ENCODE peak calls at places on chromosomes 11 and 22, in four cellular contexts. E, J, L and K are unnamed samples.

GRCh38 chr11:34266090-34266912 is 91.5 kb downstream of the ABTB2 start:
- DNase-seq in E (no peak), J (peak), L (no peak), K (no peak)

GRCh38 chr11:122703541-122704272 is 48.2 kb downstream of the UBASH3B start:
- DNase-seq in E (no peak), J (no peak), L (no peak), K (no peak)

GRCh38 chr11:57277845-57278720 is 41.0 kb upstream of the APLNR start:
- DNase-seq in E (no peak), J (peak), L (peak), K (peak)

GRCh38 chr11:70466154-70466553 is 67.8 kb downstream of the CTTN start:
- DNase-seq in E (no peak), J (peak), L (no peak), K (no peak)

GRCh38 chr11:11663907-11664306 is 42.1 kb upstream of the GALNT18 start:
- DNase-seq in E (no peak), J (no peak), L (no peak), K (no peak)

GRCh38 chr11:19970944-19971343 is 189.3 kb downstream of the DBX1 start:
- DNase-seq in E (no peak), J (no peak), L (no peak), K (no peak)

GRCh38 chr11:19864141-19865120 is 151.8 kb downstream of the NAV2 start:
- DNase-seq in E (no peak), J (no peak), L (peak), K (no peak)

GRCh38 chr11:80727315-80727714 is 1286.5 kb upstream of the TENM4 start:
- DNase-seq in E (peak), J (no peak), L (peak), K (peak)

GRCh38 chr22:19970479-19971275 is 29.1 kb upstream of the TXNRD2 start:
- DNase-seq in E (no peak), J (peak), L (peak), K (no peak)

GRCh38 chr11:57571631-57572030 is 4.2 kb upstream of the UBE2L6 start:
- DNase-seq in E (no peak), J (no peak), L (no peak), K (no peak)

GRCh38 chr11:130206141-130206540 is 46.6 kb downstream of the ST14 start:
- DNase-seq in E (no peak), J (no peak), L (no peak), K (no peak)

GRCh38 chr22:35446365-35446764 is 46.4 kb downstream of the MCM5 start:
- DNase-seq in E (no peak), J (peak), L (no peak), K (no peak)

GRCh38 chr11:10650630-10651029 is 42.9 kb downstream of the IRAG1 start:
- DNase-seq in E (no peak), J (no peak), L (no peak), K (no peak)

GRCh38 chr11:110565690-110566336 is 136.1 kb downstream of the FDX1 start:
- DNase-seq in E (no peak), J (no peak), L (no peak), K (no peak)

GRCh38 chr11:66953431-66953833 is 4.8 kb downstream of the PC start:
- DNase-seq in E (no peak), J (no peak), L (no peak), K (no peak)

DNA sequence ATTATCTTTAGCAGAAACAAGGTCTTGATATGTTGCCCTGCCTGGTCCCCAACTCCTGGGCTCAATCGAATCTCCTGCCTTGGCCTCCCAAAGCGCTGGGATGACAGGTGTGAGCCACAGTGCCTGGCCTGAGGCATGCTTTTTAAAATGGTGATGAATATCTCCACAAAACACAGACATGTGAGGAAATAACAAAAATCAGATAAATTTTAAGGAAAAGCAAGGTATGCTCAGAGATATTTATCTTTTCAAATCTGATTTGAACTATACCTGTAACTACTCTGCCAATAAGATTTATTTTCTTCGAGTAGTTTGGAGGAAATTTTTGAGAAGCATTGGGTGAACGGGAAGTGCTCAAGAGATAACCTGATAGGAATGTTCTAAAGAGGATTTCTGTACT is 35.9 kb upstream of the MMP20 start:
- DNase-seq in E (no peak), J (no peak), L (no peak), K (no peak)
- TF ChIP-seq CEBPB in E (no peak), J (no peak), L (no peak), K (no peak)

GRCh38 chr11:96013459-96014213 is 89.7 kb upstream of the MTMR2 start:
- DNase-seq in E (no peak), J (no peak), L (no peak), K (no peak)
- TF ChIP-seq CEBPB in E (no peak), J (no peak), L (no peak), K (no peak)

DNA sequence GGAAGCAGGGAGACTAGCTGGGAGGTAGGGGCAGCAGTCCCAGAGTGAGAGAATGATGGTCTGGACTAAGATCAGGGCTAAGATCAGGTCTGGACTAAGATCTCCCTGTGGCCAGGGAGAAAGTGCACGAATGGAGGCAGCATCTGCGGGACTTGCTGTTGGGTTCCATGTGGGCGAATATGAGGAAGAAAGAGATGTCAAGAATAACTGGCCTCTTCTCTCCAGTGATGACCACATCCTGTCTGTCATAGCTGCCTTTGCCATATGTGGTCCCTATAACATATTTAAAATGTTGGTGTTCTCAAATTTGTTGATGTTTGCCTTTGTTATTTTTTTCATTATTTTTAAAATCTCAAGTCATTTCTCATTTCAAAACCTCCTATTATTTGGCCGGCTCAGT is 27.4 kb upstream of the CXCR5 start:
- DNase-seq in E (no peak), J (no peak), L (no peak), K (no peak)
- TF ChIP-seq CEBPB in E (no peak), J (no peak), L (no peak), K (no peak)

GRCh38 chr22:45448431-45448830 is 34.9 kb downstream of the RIBC2 start:
- DNase-seq in E (no peak), J (no peak), L (no peak), K (no peak)

GRCh38 chr22:45445031-45445710 is 31.7 kb downstream of the RIBC2 start:
- DNase-seq in E (no peak), J (no peak), L (no peak), K (no peak)

GRCh38 chr22:45450101-45450785 is 36.8 kb downstream of the RIBC2 start:
- DNase-seq in E (no peak), J (no peak), L (no peak), K (no peak)

GRCh38 chr22:45444168-45444567 is 30.7 kb downstream of the RIBC2 start:
- DNase-seq in E (no peak), J (peak), L (no peak), K (no peak)

GRCh38 chr22:45446216-45446615 is 32.7 kb downstream of the RIBC2 start:
- DNase-seq in E (no peak), J (peak), L (no peak), K (no peak)
- TF ChIP-seq CEBPB in E (no peak), J (no peak), L (no peak), K (no peak)